ENCODE peak calls at places on chromosomes 13 and 19, in six cellular contexts. One of them, this sample, is unnamed.

GRCh38 chr19:3189702-3190469 is 4.2 kb downstream of the NCLN start:
- DNase-seq in stimulated activated CD4-positive, alpha-beta T cell treated with anti-CD3 and anti-CD28 coated beads, Interleukin-4, amount 100 ng/mL, for 24 hours: no peak
- DNase-seq in AG09319: no peak
- DNase-seq in anterior cingulate cortex: no peak
- DNase-seq in skeletal muscle cell: no peak
- DNase-seq in HS-27A: no peak
- DNase-seq in this sample: no peak

GRCh38 chr13:107450931-107451330 is 764.4 kb downstream of the LIG4 start:
- DNase-seq in stimulated activated CD4-positive, alpha-beta T cell treated with anti-CD3 and anti-CD28 coated beads, Interleukin-4, amount 100 ng/mL, for 24 hours: no peak
- DNase-seq in AG09319: peak
- DNase-seq in anterior cingulate cortex: no peak
- DNase-seq in skeletal muscle cell: peak
- DNase-seq in HS-27A: peak
- DNase-seq in this sample: peak

GRCh38 chr13:27007166-27007565 is 164.4 kb downstream of the USP12 start:
- DNase-seq in stimulated activated CD4-positive, alpha-beta T cell treated with anti-CD3 and anti-CD28 coated beads, Interleukin-4, amount 100 ng/mL, for 24 hours: no peak
- DNase-seq in AG09319: no peak
- DNase-seq in anterior cingulate cortex: no peak
- DNase-seq in skeletal muscle cell: no peak
- DNase-seq in HS-27A: no peak
- DNase-seq in this sample: no peak

GRCh38 chr13:97849305-97849704 is 104.2 kb upstream of the IPO5 start:
- DNase-seq in stimulated activated CD4-positive, alpha-beta T cell treated with anti-CD3 and anti-CD28 coated beads, Interleukin-4, amount 100 ng/mL, for 24 hours: no peak
- DNase-seq in AG09319: no peak
- DNase-seq in anterior cingulate cortex: no peak
- DNase-seq in skeletal muscle cell: no peak
- DNase-seq in HS-27A: no peak
- DNase-seq in this sample: no peak

GRCh38 chr19:7971553-7972520 is 28.4 kb upstream of the TIMM44 start:
- DNase-seq in stimulated activated CD4-positive, alpha-beta T cell treated with anti-CD3 and anti-CD28 coated beads, Interleukin-4, amount 100 ng/mL, for 24 hours: no peak
- DNase-seq in AG09319: no peak
- DNase-seq in anterior cingulate cortex: peak
- DNase-seq in skeletal muscle cell: no peak
- DNase-seq in HS-27A: no peak
- DNase-seq in this sample: no peak

GRCh38 chr19:29872224-29872731 is 60.5 kb downstream of the CCNE1 start:
- DNase-seq in stimulated activated CD4-positive, alpha-beta T cell treated with anti-CD3 and anti-CD28 coated beads, Interleukin-4, amount 100 ng/mL, for 24 hours: no peak
- DNase-seq in AG09319: no peak
- DNase-seq in anterior cingulate cortex: no peak
- DNase-seq in skeletal muscle cell: no peak
- DNase-seq in HS-27A: no peak
- DNase-seq in this sample: no peak

GRCh38 chr19:13881231-13881691 is 4.3 kb downstream of the NANOS3 start:
- DNase-seq in stimulated activated CD4-positive, alpha-beta T cell treated with anti-CD3 and anti-CD28 coated beads, Interleukin-4, amount 100 ng/mL, for 24 hours: no peak
- DNase-seq in AG09319: no peak
- DNase-seq in anterior cingulate cortex: no peak
- DNase-seq in skeletal muscle cell: peak
- DNase-seq in HS-27A: no peak
- DNase-seq in this sample: no peak

GRCh38 chr13:48400820-48401219 is 12.1 kb downstream of the LPAR6 start:
- DNase-seq in stimulated activated CD4-positive, alpha-beta T cell treated with anti-CD3 and anti-CD28 coated beads, Interleukin-4, amount 100 ng/mL, for 24 hours: no peak
- DNase-seq in AG09319: peak
- DNase-seq in anterior cingulate cortex: no peak
- DNase-seq in skeletal muscle cell: peak
- DNase-seq in HS-27A: no peak
- DNase-seq in this sample: peak

GRCh38 chr13:92390217-92390616 is 836.4 kb upstream of the GPC6 start:
- DNase-seq in stimulated activated CD4-positive, alpha-beta T cell treated with anti-CD3 and anti-CD28 coated beads, Interleukin-4, amount 100 ng/mL, for 24 hours: no peak
- DNase-seq in AG09319: no peak
- DNase-seq in anterior cingulate cortex: no peak
- DNase-seq in skeletal muscle cell: no peak
- DNase-seq in HS-27A: no peak
- DNase-seq in this sample: no peak

GRCh38 chr13:43122706-43123268 is 99.4 kb downstream of the DNAJC15 start:
- DNase-seq in stimulated activated CD4-positive, alpha-beta T cell treated with anti-CD3 and anti-CD28 coated beads, Interleukin-4, amount 100 ng/mL, for 24 hours: no peak
- DNase-seq in AG09319: no peak
- DNase-seq in anterior cingulate cortex: no peak
- DNase-seq in skeletal muscle cell: no peak
- DNase-seq in HS-27A: no peak
- DNase-seq in this sample: no peak

GRCh38 chr19:4362871-4363545 is 19.6 kb downstream of the MPND start:
- DNase-seq in stimulated activated CD4-positive, alpha-beta T cell treated with anti-CD3 and anti-CD28 coated beads, Interleukin-4, amount 100 ng/mL, for 24 hours: no peak
- DNase-seq in AG09319: no peak
- DNase-seq in anterior cingulate cortex: no peak
- DNase-seq in skeletal muscle cell: no peak
- DNase-seq in HS-27A: no peak
- DNase-seq in this sample: no peak

GRCh38 chr19:3024870-3025515 is 4.1 kb downstream of the TLE2 start:
- DNase-seq in stimulated activated CD4-positive, alpha-beta T cell treated with anti-CD3 and anti-CD28 coated beads, Interleukin-4, amount 100 ng/mL, for 24 hours: no peak
- DNase-seq in AG09319: no peak
- DNase-seq in anterior cingulate cortex: no peak
- DNase-seq in skeletal muscle cell: no peak
- DNase-seq in HS-27A: no peak
- DNase-seq in this sample: no peak

GRCh38 chr13:29457299-29457698 is 138.2 kb downstream of the SLC7A1 start:
- DNase-seq in stimulated activated CD4-positive, alpha-beta T cell treated with anti-CD3 and anti-CD28 coated beads, Interleukin-4, amount 100 ng/mL, for 24 hours: no peak
- DNase-seq in AG09319: no peak
- DNase-seq in anterior cingulate cortex: no peak
- DNase-seq in skeletal muscle cell: peak
- DNase-seq in HS-27A: no peak
- DNase-seq in this sample: peak

GRCh38 chr19:56942749-56943148 is 102.2 kb upstream of the PEG3 start:
- DNase-seq in stimulated activated CD4-positive, alpha-beta T cell treated with anti-CD3 and anti-CD28 coated beads, Interleukin-4, amount 100 ng/mL, for 24 hours: no peak
- DNase-seq in AG09319: no peak
- DNase-seq in anterior cingulate cortex: no peak
- DNase-seq in skeletal muscle cell: no peak
- DNase-seq in HS-27A: no peak
- DNase-seq in this sample: no peak

GRCh38 chr13:41212881-41213280 is 18.5 kb upstream of the KBTBD7 start:
- DNase-seq in stimulated activated CD4-positive, alpha-beta T cell treated with anti-CD3 and anti-CD28 coated beads, Interleukin-4, amount 100 ng/mL, for 24 hours: no peak
- DNase-seq in AG09319: peak
- DNase-seq in anterior cingulate cortex: no peak
- DNase-seq in skeletal muscle cell: no peak
- DNase-seq in HS-27A: no peak
- DNase-seq in this sample: no peak

GRCh38 chr19:5281588-5281987 is 59.0 kb downstream of the PTPRS start:
- DNase-seq in stimulated activated CD4-positive, alpha-beta T cell treated with anti-CD3 and anti-CD28 coated beads, Interleukin-4, amount 100 ng/mL, for 24 hours: no peak
- DNase-seq in AG09319: peak
- DNase-seq in anterior cingulate cortex: no peak
- DNase-seq in skeletal muscle cell: no peak
- DNase-seq in HS-27A: no peak
- DNase-seq in this sample: no peak

GRCh38 chr13:111210488-111210887 is 95.4 kb downstream of the ARHGEF7 start:
- DNase-seq in stimulated activated CD4-positive, alpha-beta T cell treated with anti-CD3 and anti-CD28 coated beads, Interleukin-4, amount 100 ng/mL, for 24 hours: no peak
- DNase-seq in AG09319: no peak
- DNase-seq in anterior cingulate cortex: peak
- DNase-seq in skeletal muscle cell: peak
- DNase-seq in HS-27A: peak
- DNase-seq in this sample: peak

GRCh38 chr13:30193279-30194234 is 113.8 kb downstream of the KATNAL1 start:
- DNase-seq in stimulated activated CD4-positive, alpha-beta T cell treated with anti-CD3 and anti-CD28 coated beads, Interleukin-4, amount 100 ng/mL, for 24 hours: no peak
- DNase-seq in AG09319: no peak
- DNase-seq in anterior cingulate cortex: no peak
- DNase-seq in skeletal muscle cell: no peak
- DNase-seq in HS-27A: no peak
- DNase-seq in this sample: no peak

GRCh38 chr19:2613507-2614295 is 88.8 kb downstream of the GNG7 start:
- DNase-seq in stimulated activated CD4-positive, alpha-beta T cell treated with anti-CD3 and anti-CD28 coated beads, Interleukin-4, amount 100 ng/mL, for 24 hours: peak
- DNase-seq in AG09319: no peak
- DNase-seq in anterior cingulate cortex: no peak
- DNase-seq in skeletal muscle cell: no peak
- DNase-seq in HS-27A: no peak
- DNase-seq in this sample: no peak

This sample was measured in amniotic stem cell.